ENCODE peak calls at places on chromosomes 6 and 20, in ten cellular contexts. One of them, this sample, is unnamed.

GRCh38 chr6:42153921-42154320 is 11.5 kb upstream of the C6orf132 start:
- DNase-seq in GM23338: no peak
- DNase-seq in GM12865: no peak
- DNase-seq in nucleus accumbens: no peak
- DNase-seq in NB4: no peak
- DNase-seq in naive B cell: no peak
- DNase-seq in OCI-LY7: no peak
- DNase-seq in activated T-cell treated with anti-CD3 and anti-CD28 coated beads for 4 hours: no peak
- DNase-seq in lung microvascular endothelial cell: no peak
- DNase-seq in activated naive CD8-positive, alpha-beta T cell treated with anti-CD3 and anti-CD28 coated beads, Interleukin-2, amount 50 U/mL, for 24 hours: no peak
- DNase-seq in this sample: no peak

GRCh38 chr20:12594410-12595130 is 414.2 kb upstream of the SPTLC3 start:
- DNase-seq in GM23338: peak; percentile 53
- DNase-seq in GM12865: no peak
- DNase-seq in nucleus accumbens: no peak
- DNase-seq in NB4: peak; percentile 32
- DNase-seq in naive B cell: no peak
- DNase-seq in OCI-LY7: no peak
- DNase-seq in activated T-cell treated with anti-CD3 and anti-CD28 coated beads for 4 hours: no peak
- DNase-seq in lung microvascular endothelial cell: no peak
- DNase-seq in activated naive CD8-positive, alpha-beta T cell treated with anti-CD3 and anti-CD28 coated beads, Interleukin-2, amount 50 U/mL, for 24 hours: no peak
- DNase-seq in this sample: peak; percentile 42

GRCh38 chr6:118843685-118844390 is 50.1 kb upstream of the ASF1A start:
- DNase-seq in GM23338: no peak
- DNase-seq in GM12865: peak; percentile 84
- DNase-seq in nucleus accumbens: no peak
- DNase-seq in NB4: no peak
- DNase-seq in naive B cell: no peak
- DNase-seq in OCI-LY7: no peak
- DNase-seq in activated T-cell treated with anti-CD3 and anti-CD28 coated beads for 4 hours: no peak
- DNase-seq in lung microvascular endothelial cell: no peak
- DNase-seq in activated naive CD8-positive, alpha-beta T cell treated with anti-CD3 and anti-CD28 coated beads, Interleukin-2, amount 50 U/mL, for 24 hours: no peak
- DNase-seq in this sample: no peak

GRCh38 chr6:43970913-43971775 is 156.1 kb downstream of the MRPL14 start:
- DNase-seq in GM23338: no peak
- DNase-seq in GM12865: no peak
- DNase-seq in nucleus accumbens: no peak
- DNase-seq in NB4: no peak
- DNase-seq in naive B cell: no peak
- DNase-seq in OCI-LY7: no peak
- DNase-seq in activated T-cell treated with anti-CD3 and anti-CD28 coated beads for 4 hours: no peak
- DNase-seq in lung microvascular endothelial cell: no peak
- DNase-seq in activated naive CD8-positive, alpha-beta T cell treated with anti-CD3 and anti-CD28 coated beads, Interleukin-2, amount 50 U/mL, for 24 hours: no peak
- DNase-seq in this sample: no peak

GRCh38 chr6:95099410-95099809 is 477.9 kb upstream of the MANEA start:
- DNase-seq in GM23338: no peak
- DNase-seq in GM12865: no peak
- DNase-seq in nucleus accumbens: no peak
- DNase-seq in NB4: no peak
- DNase-seq in naive B cell: no peak
- DNase-seq in OCI-LY7: no peak
- DNase-seq in activated T-cell treated with anti-CD3 and anti-CD28 coated beads for 4 hours: no peak
- DNase-seq in lung microvascular endothelial cell: no peak
- DNase-seq in activated naive CD8-positive, alpha-beta T cell treated with anti-CD3 and anti-CD28 coated beads, Interleukin-2, amount 50 U/mL, for 24 hours: no peak
- DNase-seq in this sample: no peak

GRCh38 chr6:87702589-87702945 is 534 bp upstream of the AKIRIN2 start:
- DNase-seq in GM23338: peak; percentile 74
- DNase-seq in GM12865: peak; percentile 76
- DNase-seq in nucleus accumbens: no peak
- DNase-seq in NB4: peak; percentile 76
- DNase-seq in naive B cell: no peak
- DNase-seq in OCI-LY7: peak; percentile 58
- DNase-seq in activated T-cell treated with anti-CD3 and anti-CD28 coated beads for 4 hours: no peak
- DNase-seq in lung microvascular endothelial cell: peak; percentile 57
- DNase-seq in activated naive CD8-positive, alpha-beta T cell treated with anti-CD3 and anti-CD28 coated beads, Interleukin-2, amount 50 U/mL, for 24 hours: no peak
- DNase-seq in this sample: peak; percentile 39

GRCh38 chr20:33043731-33044181 is 9.9 kb upstream of the BPIFB3 start:
- DNase-seq in GM23338: no peak
- DNase-seq in GM12865: no peak
- DNase-seq in nucleus accumbens: no peak
- DNase-seq in NB4: no peak
- DNase-seq in naive B cell: no peak
- DNase-seq in OCI-LY7: no peak
- DNase-seq in activated T-cell treated with anti-CD3 and anti-CD28 coated beads for 4 hours: no peak
- DNase-seq in lung microvascular endothelial cell: no peak
- DNase-seq in activated naive CD8-positive, alpha-beta T cell treated with anti-CD3 and anti-CD28 coated beads, Interleukin-2, amount 50 U/mL, for 24 hours: no peak
- DNase-seq in this sample: no peak

GRCh38 chr6:154962751-154963150 is 32.4 kb upstream of the TIAM2 start:
- DNase-seq in GM23338: no peak
- DNase-seq in GM12865: no peak
- DNase-seq in nucleus accumbens: no peak
- DNase-seq in NB4: no peak
- DNase-seq in naive B cell: no peak
- DNase-seq in OCI-LY7: no peak
- DNase-seq in activated T-cell treated with anti-CD3 and anti-CD28 coated beads for 4 hours: no peak
- DNase-seq in lung microvascular endothelial cell: peak; percentile 17
- DNase-seq in activated naive CD8-positive, alpha-beta T cell treated with anti-CD3 and anti-CD28 coated beads, Interleukin-2, amount 50 U/mL, for 24 hours: no peak
- DNase-seq in this sample: no peak

GRCh38 chr6:165835410-165835851 is 172.4 kb upstream of the PDE10A start:
- DNase-seq in GM23338: no peak
- DNase-seq in GM12865: no peak
- DNase-seq in nucleus accumbens: no peak
- DNase-seq in NB4: peak; percentile 12
- DNase-seq in naive B cell: no peak
- DNase-seq in OCI-LY7: no peak
- DNase-seq in activated T-cell treated with anti-CD3 and anti-CD28 coated beads for 4 hours: no peak
- DNase-seq in lung microvascular endothelial cell: no peak
- DNase-seq in activated naive CD8-positive, alpha-beta T cell treated with anti-CD3 and anti-CD28 coated beads, Interleukin-2, amount 50 U/mL, for 24 hours: no peak
- DNase-seq in this sample: no peak

GRCh38 chr20:63090682-63091571 is 84.2 kb upstream of the BHLHE23 start:
- DNase-seq in GM23338: no peak
- DNase-seq in GM12865: no peak
- DNase-seq in nucleus accumbens: no peak
- DNase-seq in NB4: no peak
- DNase-seq in naive B cell: no peak
- DNase-seq in OCI-LY7: no peak
- DNase-seq in activated T-cell treated with anti-CD3 and anti-CD28 coated beads for 4 hours: no peak
- DNase-seq in lung microvascular endothelial cell: no peak
- DNase-seq in activated naive CD8-positive, alpha-beta T cell treated with anti-CD3 and anti-CD28 coated beads, Interleukin-2, amount 50 U/mL, for 24 hours: no peak
- DNase-seq in this sample: peak; percentile 7

GRCh38 chr6:17169701-17170100 is 67.9 kb downstream of the STMND1 start:
- DNase-seq in GM23338: no peak
- DNase-seq in GM12865: no peak
- DNase-seq in nucleus accumbens: no peak
- DNase-seq in NB4: no peak
- DNase-seq in naive B cell: no peak
- DNase-seq in OCI-LY7: no peak
- DNase-seq in activated T-cell treated with anti-CD3 and anti-CD28 coated beads for 4 hours: no peak
- DNase-seq in lung microvascular endothelial cell: no peak
- DNase-seq in activated naive CD8-positive, alpha-beta T cell treated with anti-CD3 and anti-CD28 coated beads, Interleukin-2, amount 50 U/mL, for 24 hours: no peak
- DNase-seq in this sample: no peak

GRCh38 chr6:47698342-47698787 is at the start of gene ADGRF4:
- DNase-seq in GM23338: peak; percentile 17
- DNase-seq in GM12865: peak; percentile 13
- DNase-seq in nucleus accumbens: no peak
- DNase-seq in NB4: peak; percentile 4
- DNase-seq in naive B cell: no peak
- DNase-seq in OCI-LY7: no peak
- DNase-seq in activated T-cell treated with anti-CD3 and anti-CD28 coated beads for 4 hours: no peak
- DNase-seq in lung microvascular endothelial cell: no peak
- DNase-seq in activated naive CD8-positive, alpha-beta T cell treated with anti-CD3 and anti-CD28 coated beads, Interleukin-2, amount 50 U/mL, for 24 hours: no peak
- DNase-seq in this sample: no peak